ENCODE peak calls at places on chromosomes 13 and 19, in five cellular contexts. N is amniotic stem cell, Y is BJ, W is NCI-H510A treated with DMSO at 0.1 percent for 48 hours, D is fibroblast of mammary gland. B is an unnamed sample.

GRCh38 chr13:76038920-76039716 is 403.0 kb downstream of the LMO7 start:
- DNase-seq in N (no peak), Y (no peak), W (no peak), D (no peak), B (no peak)

GRCh38 chr13:114053026-114053425 is 79.2 kb upstream of the C13orf46 start:
- DNase-seq in N (no peak), Y (no peak), W (no peak), D (peak; percentile 76), B (no peak)

GRCh38 chr13:36639610-36640009 is 34.2 kb upstream of the SERTM1 start:
- DNase-seq in N (no peak), Y (no peak), W (no peak), D (no peak), B (no peak)

GRCh38 chr13:42333613-42334328 is 61.8 kb downstream of the AKAP11 start:
- DNase-seq in N (peak; percentile 32), Y (no peak), W (no peak), D (peak; percentile 65), B (no peak)

GRCh38 chr13:34750078-34750703 is 191.9 kb upstream of the NBEA start:
- DNase-seq in N (no peak), Y (no peak), W (peak; percentile 35), D (no peak), B (no peak)

GRCh38 chr19:53467138-53467502 is 413 bp upstream of the ZNF813 start:
- DNase-seq in N (no peak), Y (no peak), W (no peak), D (no peak), B (no peak)

GRCh38 chr13:40786568-40786996 is 2.8 kb upstream of the SLC25A15 start:
- DNase-seq in N (no peak), Y (no peak), W (no peak), D (peak; percentile 71), B (no peak)

GRCh38 chr13:99640260-99640659 is 139.0 kb downstream of the TM9SF2 start:
- DNase-seq in N (no peak), Y (no peak), W (no peak), D (no peak), B (no peak)

GRCh38 chr13:84940801-84941200 is 858.4 kb downstream of the SLITRK6 start:
- DNase-seq in N (no peak), Y (no peak), W (no peak), D (no peak), B (no peak)

GRCh38 chr19:53586277-53586691 is 45.5 kb upstream of the DPRX start:
- DNase-seq in N (no peak), Y (no peak), W (no peak), D (no peak), B (no peak)

GRCh38 chr19:1055886-1056620 is 10.9 kb upstream of the ARHGAP45 start:
- DNase-seq in N (no peak), Y (no peak), W (no peak), D (no peak), B (no peak)

GRCh38 chr13:73215807-73216206 is 157.0 kb downstream of the KLF5 start:
- DNase-seq in N (peak; percentile 37), Y (peak; percentile 63), W (no peak), D (peak; percentile 21), B (no peak)

GRCh38 chr13:39370554-39370953 is 232.4 kb downstream of the LHFPL6 start:
- DNase-seq in N (no peak), Y (no peak), W (peak; percentile 4), D (peak; percentile 36), B (no peak)

GRCh38 chr19:8468761-8469458 is 24.1 kb downstream of the HNRNPM start:
- DNase-seq in N (no peak), Y (no peak), W (no peak), D (peak; percentile 69), B (no peak)

GRCh38 chr19:29860492-29860891 is 48.7 kb downstream of the CCNE1 start:
- DNase-seq in N (no peak), Y (no peak), W (no peak), D (no peak), B (no peak)

GRCh38 chr13:41019027-41019487 is at the start of gene ELF1:
- DNase-seq in N (no peak), Y (no peak), W (peak; percentile 11), D (peak; percentile 82), B (peak; percentile 29)

GRCh38 chr13:93413972-93414717 is 187.5 kb downstream of the GPC6 start:
- DNase-seq in N (no peak), Y (no peak), W (no peak), D (peak; percentile 33), B (no peak)

GRCh38 chr19:38675611-38676010 is 28.2 kb downstream of the ACTN4 start:
- DNase-seq in N (no peak), Y (no peak), W (no peak), D (no peak), B (no peak)

GRCh38 chr19:11092181-11092538 is 2.9 kb downstream of the LDLR start:
- DNase-seq in N (peak; percentile 38), Y (no peak), W (no peak), D (peak; percentile 67), B (peak; percentile 68)

GRCh38 chr19:33384983-33385382 is 11.5 kb downstream of the CEBPG start:
- DNase-seq in N (no peak), Y (no peak), W (no peak), D (no peak), B (no peak)

GRCh38 chr13:95698047-95698749 is 21.3 kb downstream of the DNAJC3 start:
- DNase-seq in N (no peak), Y (no peak), W (peak; percentile 43), D (peak; percentile 24), B (no peak)

GRCh38 chr13:108915095-108915633 is 285.8 kb downstream of the MYO16 start:
- DNase-seq in N (no peak), Y (no peak), W (peak; percentile 32), D (peak; percentile 74), B (no peak)

GRCh38 chr13:110405597-110406450 is 98.7 kb downstream of the COL4A2 start:
- DNase-seq in N (peak; percentile 40), Y (no peak), W (no peak), D (peak; percentile 69), B (no peak)

B was measured in pulmonary artery endothelial cell.